ENCODE peak calls at places on chromosome 12, in ten cellular contexts. One of them, this sample, is unnamed.

GRCh38 chr12:32662665-32663064 is 16.4 kb upstream of the DNM1L start:
- DNase-seq in HTR-8/SVneo: no peak
- DNase-seq in SK-N-DZ: no peak
- DNase-seq in adrenal gland: no peak
- DNase-seq in Daoy: no peak
- DNase-seq in uterus: no peak
- DNase-seq in pons: no peak
- DNase-seq in left ventricle myocardium superior: no peak
- DNase-seq in NCI-H1436 treated with DMSO at 0.1 percent for 48 hours: no peak
- DNase-seq in activated T-cell treated with anti-CD3 and anti-CD28 coated beads, Interleukin-2, amount 50 U/mL, for 1 hour: no peak
- DNase-seq in this sample: no peak

GRCh38 chr12:127479256-127479655 is 787.7 kb upstream of the TMEM132C start:
- DNase-seq in Daoy: peak
- DNase-seq in NCI-H1436 treated with DMSO at 0.1 percent for 48 hours: no peak
- DNase-seq in SK-N-DZ: no peak
- DNase-seq in HTR-8/SVneo: no peak
- DNase-seq in left ventricle myocardium superior: no peak
- DNase-seq in adrenal gland: no peak
- DNase-seq in uterus: no peak
- DNase-seq in pons: no peak
- DNase-seq in activated T-cell treated with anti-CD3 and anti-CD28 coated beads, Interleukin-2, amount 50 U/mL, for 1 hour: no peak
- DNase-seq in this sample: no peak

GRCh38 chr12:38156497-38157245 is 159.9 kb upstream of the ALG10B start:
- DNase-seq in left ventricle myocardium superior: no peak
- DNase-seq in uterus: no peak
- DNase-seq in Daoy: no peak
- DNase-seq in activated T-cell treated with anti-CD3 and anti-CD28 coated beads, Interleukin-2, amount 50 U/mL, for 1 hour: no peak
- DNase-seq in pons: no peak
- DNase-seq in adrenal gland: no peak
- DNase-seq in NCI-H1436 treated with DMSO at 0.1 percent for 48 hours: no peak
- DNase-seq in HTR-8/SVneo: no peak
- DNase-seq in SK-N-DZ: no peak
- DNase-seq in this sample: no peak

GRCh38 chr12:132783917-132784531 is 22.4 kb upstream of the ANKLE2 start:
- DNase-seq in NCI-H1436 treated with DMSO at 0.1 percent for 48 hours: no peak
- DNase-seq in adrenal gland: peak
- DNase-seq in HTR-8/SVneo: no peak
- DNase-seq in Daoy: no peak
- DNase-seq in pons: peak
- DNase-seq in uterus: no peak
- DNase-seq in activated T-cell treated with anti-CD3 and anti-CD28 coated beads, Interleukin-2, amount 50 U/mL, for 1 hour: no peak
- DNase-seq in SK-N-DZ: no peak
- DNase-seq in left ventricle myocardium superior: no peak
- DNase-seq in this sample: no peak

GRCh38 chr12:132376464-132376830 is 47.1 kb upstream of the GALNT9 start:
- DNase-seq in SK-N-DZ: no peak
- DNase-seq in Daoy: no peak
- DNase-seq in NCI-H1436 treated with DMSO at 0.1 percent for 48 hours: no peak
- DNase-seq in adrenal gland: no peak
- DNase-seq in HTR-8/SVneo: no peak
- DNase-seq in activated T-cell treated with anti-CD3 and anti-CD28 coated beads, Interleukin-2, amount 50 U/mL, for 1 hour: no peak
- DNase-seq in pons: no peak
- DNase-seq in left ventricle myocardium superior: no peak
- DNase-seq in uterus: no peak
- DNase-seq in this sample: no peak

GRCh38 chr12:76698316-76698715 is 65.6 kb upstream of the ZDHHC17 start:
- DNase-seq in NCI-H1436 treated with DMSO at 0.1 percent for 48 hours: no peak
- DNase-seq in activated T-cell treated with anti-CD3 and anti-CD28 coated beads, Interleukin-2, amount 50 U/mL, for 1 hour: no peak
- DNase-seq in SK-N-DZ: no peak
- DNase-seq in Daoy: no peak
- DNase-seq in HTR-8/SVneo: no peak
- DNase-seq in left ventricle myocardium superior: no peak
- DNase-seq in uterus: no peak
- DNase-seq in adrenal gland: no peak
- DNase-seq in pons: no peak
- DNase-seq in this sample: no peak

GRCh38 chr12:32106517-32107366 is at the start of gene BICD1:
- DNase-seq in NCI-H1436 treated with DMSO at 0.1 percent for 48 hours: no peak
- DNase-seq in adrenal gland: peak
- DNase-seq in pons: peak
- DNase-seq in Daoy: peak
- DNase-seq in activated T-cell treated with anti-CD3 and anti-CD28 coated beads, Interleukin-2, amount 50 U/mL, for 1 hour: peak
- DNase-seq in HTR-8/SVneo: no peak
- DNase-seq in uterus: peak
- DNase-seq in SK-N-DZ: peak
- DNase-seq in left ventricle myocardium superior: peak
- DNase-seq in this sample: peak

GRCh38 chr12:71702590-71702989 is 16.7 kb downstream of the TMEM19 start:
- DNase-seq in HTR-8/SVneo: no peak
- DNase-seq in Daoy: no peak
- DNase-seq in NCI-H1436 treated with DMSO at 0.1 percent for 48 hours: no peak
- DNase-seq in activated T-cell treated with anti-CD3 and anti-CD28 coated beads, Interleukin-2, amount 50 U/mL, for 1 hour: no peak
- DNase-seq in left ventricle myocardium superior: no peak
- DNase-seq in uterus: no peak
- DNase-seq in adrenal gland: no peak
- DNase-seq in SK-N-DZ: no peak
- DNase-seq in pons: no peak
- DNase-seq in this sample: no peak

GRCh38 chr12:34290191-34290995 is 268.1 kb downstream of the ALG10 start:
- DNase-seq in NCI-H1436 treated with DMSO at 0.1 percent for 48 hours: no peak
- DNase-seq in activated T-cell treated with anti-CD3 and anti-CD28 coated beads, Interleukin-2, amount 50 U/mL, for 1 hour: no peak
- DNase-seq in pons: no peak
- DNase-seq in HTR-8/SVneo: no peak
- DNase-seq in Daoy: peak
- DNase-seq in left ventricle myocardium superior: peak
- DNase-seq in SK-N-DZ: no peak
- DNase-seq in uterus: no peak
- DNase-seq in adrenal gland: no peak
- DNase-seq in this sample: peak

GRCh38 chr12:65464930-65465329 is 186.4 kb downstream of the MSRB3 start:
- DNase-seq in adrenal gland: no peak
- DNase-seq in activated T-cell treated with anti-CD3 and anti-CD28 coated beads, Interleukin-2, amount 50 U/mL, for 1 hour: no peak
- DNase-seq in uterus: peak
- DNase-seq in SK-N-DZ: no peak
- DNase-seq in pons: no peak
- DNase-seq in left ventricle myocardium superior: no peak
- DNase-seq in Daoy: peak
- DNase-seq in NCI-H1436 treated with DMSO at 0.1 percent for 48 hours: no peak
- DNase-seq in HTR-8/SVneo: peak
- DNase-seq in this sample: no peak

GRCh38 chr12:132259364-132259871 is 70.0 kb downstream of the GALNT9 start:
- DNase-seq in SK-N-DZ: no peak
- DNase-seq in NCI-H1436 treated with DMSO at 0.1 percent for 48 hours: no peak
- DNase-seq in uterus: no peak
- DNase-seq in pons: no peak
- DNase-seq in activated T-cell treated with anti-CD3 and anti-CD28 coated beads, Interleukin-2, amount 50 U/mL, for 1 hour: no peak
- DNase-seq in left ventricle myocardium superior: peak
- DNase-seq in adrenal gland: no peak
- DNase-seq in Daoy: peak
- DNase-seq in HTR-8/SVneo: no peak
- DNase-seq in this sample: no peak

GRCh38 chr12:74449872-74450271 is 87.8 kb upstream of the ATXN7L3B start:
- DNase-seq in uterus: no peak
- DNase-seq in HTR-8/SVneo: peak
- DNase-seq in SK-N-DZ: no peak
- DNase-seq in pons: no peak
- DNase-seq in adrenal gland: no peak
- DNase-seq in NCI-H1436 treated with DMSO at 0.1 percent for 48 hours: no peak
- DNase-seq in left ventricle myocardium superior: no peak
- DNase-seq in Daoy: peak
- DNase-seq in activated T-cell treated with anti-CD3 and anti-CD28 coated beads, Interleukin-2, amount 50 U/mL, for 1 hour: no peak
- DNase-seq in this sample: no peak

GRCh38 chr12:2092354-2092753 is 39.6 kb downstream of the CACNA1C start:
- DNase-seq in NCI-H1436 treated with DMSO at 0.1 percent for 48 hours: no peak
- DNase-seq in Daoy: no peak
- DNase-seq in adrenal gland: no peak
- DNase-seq in uterus: no peak
- DNase-seq in HTR-8/SVneo: no peak
- DNase-seq in left ventricle myocardium superior: no peak
- DNase-seq in SK-N-DZ: no peak
- DNase-seq in activated T-cell treated with anti-CD3 and anti-CD28 coated beads, Interleukin-2, amount 50 U/mL, for 1 hour: no peak
- DNase-seq in pons: no peak
- DNase-seq in this sample: peak

GRCh38 chr12:52608826-52609630 is 7.8 kb upstream of the KRT72 start:
- DNase-seq in Daoy: no peak
- DNase-seq in pons: no peak
- DNase-seq in activated T-cell treated with anti-CD3 and anti-CD28 coated beads, Interleukin-2, amount 50 U/mL, for 1 hour: no peak
- DNase-seq in uterus: no peak
- DNase-seq in adrenal gland: no peak
- DNase-seq in left ventricle myocardium superior: no peak
- DNase-seq in HTR-8/SVneo: no peak
- DNase-seq in NCI-H1436 treated with DMSO at 0.1 percent for 48 hours: no peak
- DNase-seq in SK-N-DZ: no peak
- DNase-seq in this sample: peak

This sample was measured in upper lobe of right lung.